ENCODE peak calls at places on chromosomes 12 and 14, in four cellular contexts. Z is SK-N-SH, Q is K562, V is H1. B is an unnamed sample.

GRCh38 chr12:62917939-62918338 is 17.0 kb downstream of the PPM1H start:
- DNase-seq in Z (no peak), Q (no peak), V (no peak), B (no peak)

GRCh38 chr12:78571953-78572352 is 292.6 kb upstream of the SYT1 start:
- DNase-seq in Z (no peak), Q (no peak), V (no peak), B (no peak)

GRCh38 chr14:96792003-96792402 is 5.2 kb upstream of the VRK1 start:
- DNase-seq in Z (no peak), Q (no peak), V (no peak), B (no peak)

GRCh38 chr14:103122578-103123127 is 608 bp upstream of the TNFAIP2 start:
- DNase-seq in Z (peak; percentile 60), Q (no peak), V (no peak), B (no peak)

GRCh38 chr14:74324945-74325361 is 22.2 kb upstream of the ABCD4 start:
- DNase-seq in Z (peak; percentile 73), Q (no peak), V (no peak), B (no peak)

GRCh38 chr12:105330938-105331804 is 680 bp downstream of the C12orf75 start:
- DNase-seq in Z (no peak), Q (no peak), V (no peak), B (no peak)

GRCh38 chr12:69389836-69390235 is 30.3 kb downstream of the YEATS4 start:
- DNase-seq in Z (no peak), Q (no peak), V (no peak), B (no peak)

GRCh38 chr12:13288937-13289643 is 92.6 kb downstream of the EMP1 start:
- DNase-seq in Z (no peak), Q (no peak), V (no peak), B (no peak)

GRCh38 chr14:44945264-44945663 is 16.5 kb downstream of the KLHL28 start:
- DNase-seq in Z (no peak), Q (no peak), V (no peak), B (no peak)

GRCh38 chr12:83097656-83098055 is 410.9 kb downstream of the TMTC2 start:
- DNase-seq in Z (no peak), Q (no peak), V (no peak), B (no peak)

GRCh38 chr12:68189766-68190700 is 30.5 kb upstream of the IFNG start:
- DNase-seq in Z (no peak), Q (no peak), V (no peak), B (no peak)

GRCh38 chr12:39173689-39174088 is 268.3 kb upstream of the CPNE8 start:
- DNase-seq in Z (no peak), Q (no peak), V (no peak), B (no peak)

GRCh38 chr14:92448786-92449185 is 64.8 kb upstream of the RIN3 start:
- DNase-seq in Z (no peak), Q (no peak), V (no peak), B (no peak)
- TF ChIP-seq NRF1 in Z (no peak), Q (no peak), V (no peak), B (no peak)

GRCh38 chr12:209246-209645 is 4.7 kb downstream of the SLC6A12 start:
- DNase-seq in Z (no peak), Q (no peak), V (no peak), B (no peak)

GRCh38 chr12:207804-208203 is 6.2 kb downstream of the SLC6A12 start:
- DNase-seq in Z (no peak), Q (no peak), V (no peak), B (no peak)

GRCh38 chr12:208813-209212 is 5.1 kb downstream of the SLC6A12 start:
- DNase-seq in Z (no peak), Q (no peak), V (no peak), B (no peak)

GRCh38 chr12:205026-205425 is 8.9 kb downstream of the SLC6A12 start:
- DNase-seq in Z (no peak), Q (no peak), V (no peak), B (no peak)

GRCh38 chr12:206746-207440 is 7.1 kb downstream of the SLC6A12 start:
- DNase-seq in Z (no peak), Q (no peak), V (no peak), B (no peak)
- TF ChIP-seq NRF1 in Z (no peak), Q (no peak), V (no peak), B (no peak)

DNA sequence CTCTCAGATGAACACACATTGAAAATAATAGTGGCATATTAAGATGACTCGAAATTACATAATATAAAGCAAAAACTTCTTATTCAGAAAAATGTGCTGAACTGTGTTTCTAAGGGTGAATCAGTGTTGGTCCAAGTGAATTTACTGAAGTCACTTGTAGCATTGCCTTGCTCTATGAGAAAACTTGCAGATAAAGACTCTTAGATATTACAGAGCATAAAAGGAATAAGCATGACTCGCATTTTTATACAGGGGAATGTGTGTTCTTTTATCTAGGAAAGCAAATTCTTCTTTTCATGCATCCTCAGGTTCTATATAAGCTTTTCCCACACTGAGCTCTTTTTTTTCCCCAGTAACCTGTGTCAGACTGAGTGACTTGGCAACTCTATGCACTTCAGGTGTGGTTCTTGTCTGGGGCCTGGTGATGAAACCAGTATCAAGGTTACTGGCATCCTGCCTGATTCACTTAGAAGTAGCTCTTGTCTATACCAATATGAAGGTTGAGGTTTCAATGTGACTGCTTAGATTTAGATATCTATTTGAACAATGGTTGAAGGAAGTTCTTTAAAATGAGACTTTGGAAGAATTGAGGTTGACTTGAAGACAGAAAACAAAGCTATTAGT is 76.1 kb downstream of the OTOGL start:
- DNase-seq in Z (no peak), Q (no peak), V (no peak), B (no peak)
- TF ChIP-seq NRF1 in Z (no peak), Q (no peak), V (no peak), B (no peak)

DNA sequence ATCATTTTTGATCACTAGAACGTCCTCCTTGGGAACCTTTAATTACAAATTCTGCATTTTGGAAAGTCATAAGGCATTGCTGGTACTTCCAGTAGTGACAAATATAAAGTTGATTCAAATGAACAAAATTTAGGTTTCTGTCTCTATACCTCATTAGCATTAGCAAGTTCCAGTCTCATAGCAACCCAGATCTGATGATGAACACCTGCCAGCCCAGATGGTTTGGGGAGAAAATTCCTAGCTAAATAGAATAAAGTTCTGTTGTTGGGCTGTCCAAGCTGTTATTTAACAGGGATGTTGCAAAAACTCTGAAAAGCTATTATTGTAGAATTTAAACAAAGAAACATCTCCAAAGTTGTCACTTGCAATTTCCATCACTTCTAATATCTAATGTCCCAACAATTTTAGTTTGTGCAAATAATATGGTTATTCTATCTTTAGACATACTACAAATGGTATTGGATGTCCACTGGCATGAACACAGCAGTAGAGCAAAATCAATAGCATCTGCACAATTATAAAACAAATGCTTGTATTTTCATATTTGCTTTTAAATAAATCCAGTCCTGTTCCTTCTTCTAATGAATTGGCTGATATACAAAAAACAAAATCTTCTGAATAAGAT is 299.4 kb downstream of the SLC16A7 start:
- DNase-seq in Z (no peak), Q (no peak), V (no peak), B (no peak)
- TF ChIP-seq NRF1 in Z (no peak), Q (no peak), V (no peak), B (no peak)

DNA sequence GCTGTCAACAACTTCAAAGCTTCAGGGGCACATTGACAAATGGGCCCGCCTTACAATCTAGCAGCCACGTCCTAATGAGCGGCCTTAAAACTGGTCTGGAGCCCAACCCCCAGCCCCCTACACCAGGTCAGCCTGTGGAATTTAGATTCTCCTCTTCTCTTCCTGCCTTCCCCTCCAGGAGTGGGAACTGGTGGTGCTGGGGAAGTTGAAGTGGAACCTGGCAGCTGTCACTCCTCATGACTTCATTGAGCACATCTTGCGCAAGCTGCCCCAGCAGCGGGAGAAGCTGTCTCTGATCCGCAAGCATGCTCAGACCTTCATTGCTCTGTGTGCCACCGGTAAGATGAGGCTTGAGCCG is 5.0 kb downstream of the CCND2 start:
- DNase-seq in Z (no peak), Q (no peak), V (no peak), B (no peak)
- TF ChIP-seq NRF1 in Z (no peak), Q (no peak), V (no peak), B (no peak)

DNA sequence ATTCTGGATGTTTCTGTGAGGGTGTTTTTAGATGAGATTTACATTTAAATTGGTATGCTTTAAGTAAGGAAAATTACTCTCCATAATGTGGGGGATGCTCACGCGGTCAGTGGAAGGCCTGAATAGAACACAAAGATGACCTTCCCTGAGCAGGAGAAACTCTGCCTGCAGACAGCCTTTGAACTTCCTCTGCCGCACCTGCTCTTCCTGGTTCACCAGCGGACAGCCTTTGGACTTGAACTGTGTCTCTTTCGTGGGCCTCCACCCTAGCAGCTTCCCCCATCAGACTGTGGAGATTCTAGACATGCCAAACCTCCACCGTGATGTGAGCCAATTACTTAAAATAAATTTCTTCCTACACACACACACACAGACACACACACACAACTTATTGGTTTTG is 210.7 kb downstream of the EFCAB11 start:
- DNase-seq in Z (no peak), Q (no peak), V (no peak), B (no peak)
- TF ChIP-seq NRF1 in Z (no peak), Q (no peak), V (no peak), B (no peak)

DNA sequence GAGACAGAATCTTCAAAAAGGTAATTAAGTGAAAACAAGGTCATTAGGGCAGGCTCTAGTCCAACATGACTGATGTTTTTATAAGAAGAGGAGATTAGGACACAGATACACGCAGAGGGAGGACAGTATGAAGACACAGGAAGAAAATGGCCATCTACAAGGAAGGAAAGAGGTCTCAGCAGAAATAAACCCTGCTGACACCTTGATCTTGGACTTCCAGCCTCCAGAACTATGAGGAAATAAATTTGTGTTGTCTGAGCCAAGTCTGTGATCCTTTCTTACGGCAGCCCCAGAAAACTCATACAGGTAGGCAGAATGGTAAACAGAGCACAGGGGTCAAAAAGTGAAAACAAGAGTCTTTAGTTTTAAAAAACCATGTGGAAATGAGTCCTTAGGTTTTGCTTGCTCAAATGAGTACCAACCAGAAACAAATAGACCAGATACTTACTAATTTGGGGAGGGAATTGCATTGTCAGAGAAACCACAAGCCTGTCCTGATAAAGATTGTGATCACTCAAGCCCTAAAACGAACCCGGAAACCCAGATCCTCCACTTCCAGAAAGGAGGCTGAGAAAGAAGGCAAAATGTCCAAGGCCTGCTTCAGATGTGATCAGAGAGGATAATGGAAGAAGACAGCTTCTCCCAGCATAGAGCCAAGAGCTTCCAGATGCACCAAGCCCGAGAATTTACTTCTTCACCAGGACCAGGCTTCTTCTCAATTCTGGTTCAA is 93.9 kb downstream of the DUSP6 start:
- DNase-seq in Z (no peak), Q (no peak), V (no peak), B (no peak)
- TF ChIP-seq NRF1 in Z (no peak), Q (no peak), V (no peak), B (no peak)

B was measured in GM12878.